ENCODE peak calls at places on chromosomes 11 and 22, in nine cellular contexts. One of them, this sample, is unnamed.

GRCh38 chr11:28346209-28346608 is 238.0 kb downstream of the METTL15 start:
- DNase-seq in endothelial cell: no peak
- DNase-seq in mucosa of descending colon: no peak
- DNase-seq in transverse colon: no peak
- DNase-seq in hepatocyte: no peak
- DNase-seq in uterus: no peak
- DNase-seq in HFF-Myc: no peak
- DNase-seq in AG04449: no peak
- DNase-seq in ovary: no peak
- DNase-seq in this sample: no peak

GRCh38 chr22:48651981-48652538 is 1175.6 kb downstream of the BRD1 start:
- DNase-seq in HFF-Myc: no peak
- DNase-seq in hepatocyte: no peak
- DNase-seq in AG04449: no peak
- DNase-seq in mucosa of descending colon: no peak
- DNase-seq in uterus: no peak
- DNase-seq in ovary: no peak
- DNase-seq in endothelial cell: no peak
- DNase-seq in transverse colon: no peak
- DNase-seq in this sample: no peak

GRCh38 chr22:19607198-19608113 is 83.2 kb upstream of the CLDN5 start:
- DNase-seq in ovary: peak
- DNase-seq in AG04449: no peak
- DNase-seq in hepatocyte: peak
- DNase-seq in endothelial cell: peak
- DNase-seq in uterus: no peak
- DNase-seq in mucosa of descending colon: peak
- DNase-seq in HFF-Myc: no peak
- DNase-seq in transverse colon: peak
- DNase-seq in this sample: no peak

GRCh38 chr11:130882138-130882551 is 34.1 kb downstream of the SNX19 start:
- DNase-seq in ovary: no peak
- DNase-seq in mucosa of descending colon: no peak
- DNase-seq in uterus: no peak
- DNase-seq in transverse colon: no peak
- DNase-seq in AG04449: no peak
- DNase-seq in hepatocyte: no peak
- DNase-seq in HFF-Myc: no peak
- DNase-seq in endothelial cell: no peak
- DNase-seq in this sample: no peak

GRCh38 chr11:74710291-74710938 is 20.8 kb downstream of the CHRDL2 start:
- DNase-seq in mucosa of descending colon: no peak
- DNase-seq in transverse colon: no peak
- DNase-seq in HFF-Myc: no peak
- DNase-seq in uterus: no peak
- DNase-seq in hepatocyte: peak
- DNase-seq in AG04449: no peak
- DNase-seq in endothelial cell: no peak
- DNase-seq in ovary: no peak
- DNase-seq in this sample: no peak

GRCh38 chr22:39432361-39432811 is 24.4 kb upstream of the MGAT3 start:
- DNase-seq in hepatocyte: peak
- DNase-seq in transverse colon: no peak
- DNase-seq in ovary: no peak
- DNase-seq in mucosa of descending colon: no peak
- DNase-seq in HFF-Myc: no peak
- DNase-seq in AG04449: no peak
- DNase-seq in endothelial cell: no peak
- DNase-seq in uterus: no peak
- DNase-seq in this sample: no peak

GRCh38 chr11:31966846-31967245 is 124.0 kb upstream of the RCN1 start:
- DNase-seq in hepatocyte: no peak
- DNase-seq in transverse colon: no peak
- DNase-seq in uterus: no peak
- DNase-seq in HFF-Myc: no peak
- DNase-seq in endothelial cell: no peak
- DNase-seq in ovary: no peak
- DNase-seq in AG04449: no peak
- DNase-seq in mucosa of descending colon: no peak
- DNase-seq in this sample: no peak

GRCh38 chr22:46043339-46043738 is 66.4 kb upstream of the WNT7B start:
- DNase-seq in endothelial cell: no peak
- DNase-seq in mucosa of descending colon: no peak
- DNase-seq in hepatocyte: no peak
- DNase-seq in AG04449: no peak
- DNase-seq in transverse colon: no peak
- DNase-seq in ovary: peak
- DNase-seq in HFF-Myc: no peak
- DNase-seq in uterus: peak
- DNase-seq in this sample: no peak

GRCh38 chr22:27170491-27170890 is 513.1 kb downstream of the MIAT start:
- DNase-seq in uterus: peak
- DNase-seq in ovary: peak
- DNase-seq in mucosa of descending colon: no peak
- DNase-seq in hepatocyte: peak
- DNase-seq in AG04449: peak
- DNase-seq in transverse colon: no peak
- DNase-seq in endothelial cell: no peak
- DNase-seq in HFF-Myc: no peak
- DNase-seq in this sample: peak

GRCh38 chr11:66478823-66479740 is 1.2 kb upstream of the DPP3 start:
- DNase-seq in endothelial cell: no peak
- DNase-seq in hepatocyte: peak
- DNase-seq in transverse colon: peak
- DNase-seq in mucosa of descending colon: peak
- DNase-seq in AG04449: no peak
- DNase-seq in ovary: peak
- DNase-seq in HFF-Myc: no peak
- DNase-seq in uterus: peak
- DNase-seq in this sample: no peak

GRCh38 chr11:111911563-111912401 is at the start of gene CRYAB:
- DNase-seq in uterus: peak
- DNase-seq in hepatocyte: peak
- DNase-seq in AG04449: peak
- DNase-seq in transverse colon: peak
- DNase-seq in mucosa of descending colon: peak
- DNase-seq in endothelial cell: no peak
- DNase-seq in ovary: peak
- DNase-seq in HFF-Myc: peak
- DNase-seq in this sample: peak

GRCh38 chr22:32564170-32565001 is 89.8 kb downstream of the FBXO7 start:
- DNase-seq in uterus: no peak
- DNase-seq in mucosa of descending colon: no peak
- DNase-seq in transverse colon: peak
- DNase-seq in hepatocyte: no peak
- DNase-seq in ovary: peak
- DNase-seq in HFF-Myc: no peak
- DNase-seq in AG04449: no peak
- DNase-seq in endothelial cell: no peak
- DNase-seq in this sample: no peak

GRCh38 chr11:75558939-75559843 is 2.9 kb upstream of the SERPINH1 start:
- DNase-seq in AG04449: no peak
- DNase-seq in HFF-Myc: no peak
- DNase-seq in hepatocyte: peak
- DNase-seq in mucosa of descending colon: peak
- DNase-seq in endothelial cell: peak
- DNase-seq in ovary: peak
- DNase-seq in transverse colon: no peak
- DNase-seq in uterus: peak
- DNase-seq in this sample: peak

GRCh38 chr11:795638-796564 is 2.2 kb downstream of the SLC25A22 start:
- DNase-seq in ovary: peak
- DNase-seq in transverse colon: peak
- DNase-seq in endothelial cell: no peak
- DNase-seq in uterus: peak
- DNase-seq in AG04449: no peak
- DNase-seq in HFF-Myc: no peak
- DNase-seq in mucosa of descending colon: peak
- DNase-seq in hepatocyte: peak
- DNase-seq in this sample: no peak

GRCh38 chr22:18064636-18065035 is 13.2 kb upstream of the PEX26 start:
- DNase-seq in hepatocyte: no peak
- DNase-seq in mucosa of descending colon: no peak
- DNase-seq in AG04449: no peak
- DNase-seq in uterus: no peak
- DNase-seq in endothelial cell: no peak
- DNase-seq in HFF-Myc: no peak
- DNase-seq in transverse colon: no peak
- DNase-seq in ovary: no peak
- DNase-seq in this sample: no peak

GRCh38 chr11:44190883-44191230 is 95.4 kb downstream of the EXT2 start:
- DNase-seq in ovary: no peak
- DNase-seq in AG04449: no peak
- DNase-seq in transverse colon: no peak
- DNase-seq in hepatocyte: no peak
- DNase-seq in endothelial cell: no peak
- DNase-seq in HFF-Myc: no peak
- DNase-seq in uterus: no peak
- DNase-seq in mucosa of descending colon: no peak
- DNase-seq in this sample: no peak

GRCh38 chr11:115653076-115653475 is 148.9 kb upstream of the CADM1 start:
- DNase-seq in hepatocyte: no peak
- DNase-seq in HFF-Myc: no peak
- DNase-seq in endothelial cell: no peak
- DNase-seq in uterus: no peak
- DNase-seq in mucosa of descending colon: no peak
- DNase-seq in ovary: no peak
- DNase-seq in transverse colon: no peak
- DNase-seq in AG04449: no peak
- DNase-seq in this sample: no peak

GRCh38 chr11:106152824-106153223 is 75.4 kb downstream of the AASDHPPT start:
- DNase-seq in uterus: no peak
- DNase-seq in transverse colon: no peak
- DNase-seq in AG04449: no peak
- DNase-seq in endothelial cell: no peak
- DNase-seq in hepatocyte: no peak
- DNase-seq in mucosa of descending colon: no peak
- DNase-seq in ovary: no peak
- DNase-seq in HFF-Myc: no peak
- DNase-seq in this sample: no peak

GRCh38 chr11:18527512-18527911 is 770 bp upstream of the TSG101 start:
- DNase-seq in uterus: no peak
- DNase-seq in ovary: no peak
- DNase-seq in HFF-Myc: no peak
- DNase-seq in AG04449: no peak
- DNase-seq in endothelial cell: no peak
- DNase-seq in mucosa of descending colon: no peak
- DNase-seq in transverse colon: no peak
- DNase-seq in hepatocyte: peak
- DNase-seq in this sample: peak

GRCh38 chr11:65013692-65014145 is 241 bp upstream of the ARL2 start:
- DNase-seq in hepatocyte: peak
- DNase-seq in mucosa of descending colon: peak
- DNase-seq in endothelial cell: peak
- DNase-seq in HFF-Myc: peak
- DNase-seq in ovary: peak
- DNase-seq in AG04449: peak
- DNase-seq in uterus: peak
- DNase-seq in transverse colon: peak
- DNase-seq in this sample: peak

GRCh38 chr22:42318967-42319366 is 48.5 kb upstream of the TCF20 start:
- DNase-seq in AG04449: no peak
- DNase-seq in transverse colon: no peak
- DNase-seq in HFF-Myc: no peak
- DNase-seq in hepatocyte: no peak
- DNase-seq in uterus: no peak
- DNase-seq in ovary: no peak
- DNase-seq in endothelial cell: no peak
- DNase-seq in mucosa of descending colon: no peak
- DNase-seq in this sample: no peak
- TF ChIP-seq CTCF in AG04449: no peak
- TF ChIP-seq CTCF in transverse colon: no peak
- TF ChIP-seq CTCF in HFF-Myc: no peak
- TF ChIP-seq CTCF in hepatocyte: no peak
- TF ChIP-seq CTCF in uterus: no peak
- TF ChIP-seq CTCF in ovary: no peak
- TF ChIP-seq CTCF in endothelial cell: no peak
- TF ChIP-seq CTCF in mucosa of descending colon: no peak
- TF ChIP-seq CTCF in this sample: no peak

GRCh38 chr11:30579776-30580175 is 6.4 kb downstream of the MPPED2 start:
- DNase-seq in endothelial cell: no peak
- DNase-seq in transverse colon: no peak
- DNase-seq in ovary: no peak
- DNase-seq in hepatocyte: no peak
- DNase-seq in AG04449: no peak
- DNase-seq in HFF-Myc: no peak
- DNase-seq in mucosa of descending colon: no peak
- DNase-seq in uterus: no peak
- DNase-seq in this sample: no peak
- TF ChIP-seq CTCF in endothelial cell: no peak
- TF ChIP-seq CTCF in transverse colon: no peak
- TF ChIP-seq CTCF in ovary: no peak
- TF ChIP-seq CTCF in hepatocyte: no peak
- TF ChIP-seq CTCF in AG04449: no peak
- TF ChIP-seq CTCF in HFF-Myc: no peak
- TF ChIP-seq CTCF in mucosa of descending colon: no peak
- TF ChIP-seq CTCF in uterus: no peak
- TF ChIP-seq CTCF in this sample: no peak

DNA sequence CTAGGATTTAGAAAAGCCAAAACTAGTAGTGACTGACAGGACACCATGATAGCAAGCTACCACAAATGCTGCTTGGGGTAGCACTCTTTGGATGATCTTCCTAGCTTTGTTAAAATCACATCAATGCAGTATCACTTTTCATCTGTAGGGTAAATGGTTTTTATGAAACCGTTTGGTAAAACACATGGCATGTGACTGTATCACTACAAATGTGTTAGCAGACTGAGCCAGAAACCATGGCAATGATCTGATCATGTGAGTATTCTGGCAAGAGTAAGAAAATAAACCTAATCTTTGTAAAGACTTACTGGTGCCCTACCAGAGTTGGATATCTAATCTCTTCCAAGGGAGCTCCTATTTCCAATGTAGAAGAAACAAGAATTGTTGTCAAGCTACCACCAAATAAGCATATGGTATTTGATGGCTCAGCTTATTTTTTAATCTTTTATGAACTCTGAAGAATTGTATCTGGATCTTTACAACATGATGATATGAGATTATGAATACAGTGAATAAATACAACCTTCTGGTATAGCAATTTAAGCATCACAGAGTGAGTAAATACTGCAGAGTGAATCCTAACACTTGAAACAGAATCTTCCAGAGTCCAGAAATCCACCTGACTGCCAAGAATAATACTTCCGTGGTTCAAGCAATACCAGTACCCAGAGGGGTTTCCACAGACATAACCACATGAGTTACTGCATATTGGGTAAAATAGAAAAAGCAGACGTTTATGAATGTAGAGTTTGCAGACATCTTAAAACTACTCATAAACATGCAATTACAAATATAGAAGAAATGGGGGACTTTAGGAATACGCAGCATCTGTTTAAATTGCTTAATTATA is 238.9 kb downstream of the TTC28 start:
- DNase-seq in ovary: no peak
- DNase-seq in HFF-Myc: no peak
- DNase-seq in hepatocyte: no peak
- DNase-seq in mucosa of descending colon: no peak
- DNase-seq in transverse colon: no peak
- DNase-seq in endothelial cell: no peak
- DNase-seq in AG04449: no peak
- DNase-seq in uterus: no peak
- DNase-seq in this sample: no peak
- TF ChIP-seq CTCF in ovary: no peak
- TF ChIP-seq CTCF in HFF-Myc: no peak
- TF ChIP-seq CTCF in hepatocyte: no peak
- TF ChIP-seq CTCF in mucosa of descending colon: no peak
- TF ChIP-seq CTCF in transverse colon: no peak
- TF ChIP-seq CTCF in endothelial cell: no peak
- TF ChIP-seq CTCF in AG04449: no peak
- TF ChIP-seq CTCF in uterus: no peak
- TF ChIP-seq CTCF in this sample: no peak

GRCh38 chr11:103987631-103988594 is 48.5 kb upstream of the DDI1 start:
- DNase-seq in endothelial cell: no peak
- DNase-seq in mucosa of descending colon: no peak
- DNase-seq in hepatocyte: no peak
- DNase-seq in transverse colon: no peak
- DNase-seq in ovary: no peak
- DNase-seq in AG04449: no peak
- DNase-seq in uterus: no peak
- DNase-seq in HFF-Myc: no peak
- DNase-seq in this sample: no peak
- TF ChIP-seq CTCF in endothelial cell: no peak
- TF ChIP-seq CTCF in mucosa of descending colon: no peak
- TF ChIP-seq CTCF in hepatocyte: no peak
- TF ChIP-seq CTCF in transverse colon: no peak
- TF ChIP-seq CTCF in ovary: no peak
- TF ChIP-seq CTCF in AG04449: no peak
- TF ChIP-seq CTCF in uterus: no peak
- TF ChIP-seq CTCF in HFF-Myc: no peak
- TF ChIP-seq CTCF in this sample: no peak

This sample was measured in AG09319.